ENCODE peak calls at places on chromosomes 3 and 15, in four cellular contexts. P is trophoblast cell, M is H1, E is H9. Y is an unnamed sample.
A peak's percentile ranks its signal among the peaks of the same experiment; 100 is the strongest.

GRCh38 chr3:149466192-149466591 is 8.3 kb upstream of the TM4SF4 start:
- DNase-seq in P (no peak), M (no peak), E (no peak), Y (no peak)

GRCh38 chr3:25781758-25782594 is 1.3 kb downstream of the NGLY1 start:
- DNase-seq in P (no peak), M (no peak), E (no peak), Y (no peak)

GRCh38 chr3:46672349-46672695 is 21.2 kb downstream of the ALS2CL start:
- DNase-seq in P (no peak), M (peak; percentile 32), E (peak; percentile 16), Y (no peak)

GRCh38 chr15:71496336-71496955 is 313.9 kb upstream of the NR2E3 start:
- DNase-seq in P (no peak), M (no peak), E (no peak), Y (no peak)

GRCh38 chr15:30990451-30991300 is 752 bp downstream of the MTMR10 start:
- DNase-seq in P (no peak), M (no peak), E (no peak), Y (no peak)

GRCh38 chr3:63814300-63814699 is 4.8 kb upstream of the C3orf49 start:
- DNase-seq in P (no peak), M (no peak), E (no peak), Y (no peak)

GRCh38 chr3:109806929-109807328 is 469.6 kb upstream of the DPPA4 start:
- DNase-seq in P (no peak), M (no peak), E (no peak), Y (no peak)

GRCh38 chr15:33048255-33048654 is 146.3 kb downstream of the FMN1 start:
- DNase-seq in P (no peak), M (no peak), E (no peak), Y (peak; percentile 36)

GRCh38 chr3:176814252-176814651 is 383.0 kb downstream of the TBL1XR1 start:
- DNase-seq in P (peak; percentile 44), M (peak; percentile 83), E (peak; percentile 91), Y (peak; percentile 68)

GRCh38 chr3:9732753-9733115 is 1.2 kb downstream of the BRPF1 start:
- DNase-seq in P (no peak), M (no peak), E (no peak), Y (no peak)

GRCh38 chr3:104133630-104134029 is 1233.1 kb upstream of the ALCAM start:
- DNase-seq in P (no peak), M (peak; percentile 52), E (peak; percentile 81), Y (no peak)

GRCh38 chr15:48049736-48050135 is 71.1 kb upstream of the SLC24A5 start:
- DNase-seq in P (no peak), M (no peak), E (no peak), Y (no peak)

GRCh38 chr3:134879991-134880390 is 84.9 kb downstream of the EPHB1 start:
- DNase-seq in P (no peak), M (no peak), E (no peak), Y (no peak)

GRCh38 chr15:96771035-96771434 is 440.5 kb downstream of the NR2F2 start:
- DNase-seq in P (no peak), M (no peak), E (no peak), Y (no peak)

GRCh38 chr3:31947671-31948091 is 33.4 kb downstream of the OSBPL10 start:
- DNase-seq in P (peak; percentile 69), M (no peak), E (no peak), Y (no peak)
- H2BK12ac ChIP-seq in P (no peak overlapping the region), M (peak overlapping the region; percentile 77), E (no peak overlapping the region), Y (no peak overlapping the region)

GRCh38 chr15:63374686-63375520 is 6.7 kb downstream of the CA12 start:
- DNase-seq in P (no peak), M (no peak), E (no peak), Y (no peak)
- H2BK12ac ChIP-seq in P (no peak overlapping the region), M (no peak overlapping the region), E (no peak overlapping the region), Y (no peak overlapping the region)

GRCh38 chr15:41775651-41776050 is 1.4 kb downstream of the MAPKBP1 start:
- DNase-seq in P (peak; percentile 73), M (no peak), E (no peak), Y (no peak)

GRCh38 chr15:41774062-41774872 is at the start of gene MAPKBP1:
- DNase-seq in P (peak; percentile 99), M (peak; percentile 97), E (peak; percentile 99), Y (peak; percentile 98)

GRCh38 chr15:41773729-41774061 is 589 bp upstream of the MAPKBP1 start:
- DNase-seq in P (no peak), M (no peak), E (no peak), Y (no peak)

GRCh38 chr15:41773332-41773728 is 954 bp upstream of the MAPKBP1 start:
- DNase-seq in P (no peak), M (no peak), E (no peak), Y (no peak)

DNA sequence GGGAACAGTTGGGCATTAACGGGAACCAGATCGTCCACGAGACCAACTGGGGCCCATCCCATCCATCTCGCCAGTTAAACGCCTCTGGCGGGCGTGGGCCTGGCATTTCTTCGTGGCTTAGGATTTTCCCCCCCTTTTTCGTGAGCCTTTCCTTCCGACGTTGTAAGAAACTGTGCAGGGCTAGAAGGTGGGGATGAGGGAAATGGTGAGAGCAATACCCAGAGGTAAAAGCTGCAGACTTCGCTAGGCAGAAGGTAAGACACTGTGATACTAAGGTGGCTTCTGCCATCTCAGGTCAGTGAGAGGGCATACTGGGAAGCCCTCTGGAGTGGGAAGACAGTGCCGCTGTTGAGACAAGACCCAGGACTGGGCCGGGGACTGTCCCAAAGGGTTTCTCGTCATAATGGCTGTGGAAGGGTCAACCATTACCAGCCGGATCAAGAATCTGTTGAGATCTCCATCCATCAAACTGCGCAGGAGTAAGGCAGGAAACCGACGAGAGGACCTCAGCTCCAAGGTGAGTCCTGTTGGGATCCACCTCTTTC is 661 bp downstream of the MAPKBP1 start:
- DNase-seq in P (no peak), M (no peak), E (no peak), Y (no peak)
- H2BK12ac ChIP-seq in P (peak overlapping the region; percentile 27), M (peak overlapping the region; percentile 20), E (no peak overlapping the region), Y (no peak overlapping the region)

DNA sequence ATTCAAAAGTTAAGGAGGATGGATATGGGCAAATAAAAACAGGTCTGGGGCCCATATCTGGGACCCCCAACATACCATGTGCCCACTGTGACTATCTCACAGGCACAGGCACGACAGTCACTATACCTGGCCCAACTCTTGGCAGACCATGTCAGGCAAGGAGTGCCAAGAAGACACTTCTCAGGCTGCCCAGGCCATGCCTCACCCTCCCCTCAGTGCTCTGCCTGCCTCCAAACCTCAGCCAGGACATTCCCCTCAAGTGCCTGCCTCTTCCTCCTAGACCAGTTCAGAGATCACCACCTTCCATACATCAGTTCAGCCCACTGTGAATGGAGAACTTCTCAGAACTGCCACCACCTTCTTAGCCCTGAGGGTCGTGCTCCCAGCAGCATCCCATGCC is 4.4 kb upstream of the SEMA7A start:
- DNase-seq in P (no peak), M (no peak), E (no peak), Y (no peak)
- H2BK12ac ChIP-seq in P (no peak overlapping the region), M (peak overlapping the region; percentile 70), E (no peak overlapping the region), Y (no peak overlapping the region)

DNA sequence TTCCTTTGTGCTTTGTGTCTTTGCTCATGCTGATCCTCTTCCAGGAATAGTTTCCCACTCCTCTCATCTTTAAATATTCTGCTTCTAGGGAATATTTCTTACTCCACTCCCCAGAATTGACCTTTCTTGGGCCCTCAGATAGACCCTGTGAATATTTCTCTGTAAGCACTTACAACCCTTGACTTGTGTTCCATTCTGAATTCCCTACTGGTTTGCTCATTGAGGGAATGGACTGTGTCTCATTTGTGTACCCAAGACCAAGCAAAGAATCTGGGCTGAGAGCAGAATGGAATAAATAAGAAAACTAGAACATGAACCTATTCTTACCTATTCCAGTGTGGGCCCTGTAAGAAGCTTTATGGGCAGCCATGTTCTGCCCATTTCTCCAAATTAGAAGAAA is 72.7 kb upstream of the TSPAN3 start:
- DNase-seq in P (no peak), M (no peak), E (no peak), Y (no peak)
- H2BK12ac ChIP-seq in P (no peak overlapping the region), M (no peak overlapping the region), E (no peak overlapping the region), Y (no peak overlapping the region)

GRCh38 chr3:37944243-37944955 is 46.2 kb upstream of the VILL start:
- DNase-seq in P (no peak), M (peak; percentile 30), E (no peak), Y (no peak)

GRCh38 chr3:37945803-37946530 is 44.6 kb upstream of the VILL start:
- DNase-seq in P (peak; percentile 85), M (peak; percentile 42), E (no peak), Y (no peak)

GRCh38 chr3:37946531-37946889 is 44.1 kb upstream of the VILL start:
- DNase-seq in P (no peak), M (no peak), E (no peak), Y (no peak)

GRCh38 chr3:37943631-37944242 is 46.8 kb upstream of the VILL start:
- DNase-seq in P (no peak), M (peak; percentile 29), E (no peak), Y (no peak)

DNA sequence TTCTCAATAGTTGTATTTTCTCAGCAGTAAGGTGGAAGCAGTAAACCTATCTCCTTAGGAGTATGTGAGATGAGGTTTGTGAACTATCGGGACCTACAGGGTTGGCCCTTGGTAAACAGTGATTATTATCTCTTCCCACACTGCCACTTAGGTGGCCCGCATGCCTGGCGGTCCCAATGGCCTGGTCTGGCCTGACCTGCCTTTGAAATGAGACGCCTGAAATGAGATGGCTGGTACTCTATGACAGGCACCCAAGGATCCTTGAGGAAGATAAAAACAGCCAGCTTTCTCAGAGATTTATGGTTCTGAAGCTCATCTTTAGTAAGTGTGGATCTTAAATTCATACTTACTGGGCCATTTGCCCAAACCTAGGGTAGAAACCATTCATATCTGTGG is 45.2 kb upstream of the VILL start:
- DNase-seq in P (peak; percentile 62), M (peak; percentile 37), E (no peak), Y (no peak)
- H2BK12ac ChIP-seq in P (peak overlapping the region; percentile 37), M (peak overlapping the region; percentile 31), E (no peak overlapping the region), Y (no peak overlapping the region)

GRCh38 chr15:39269352-39269751 is 311.5 kb upstream of the THBS1 start:
- DNase-seq in P (peak; percentile 46), M (no peak), E (no peak), Y (no peak)

GRCh38 chr15:39269821-39270220 is 311.1 kb upstream of the THBS1 start:
- DNase-seq in P (no peak), M (no peak), E (no peak), Y (no peak)

GRCh38 chr15:39272901-39273300 is 308.0 kb upstream of the THBS1 start:
- DNase-seq in P (no peak), M (no peak), E (no peak), Y (no peak)

GRCh38 chr15:39270976-39271375 is 309.9 kb upstream of the THBS1 start:
- DNase-seq in P (peak; percentile 5), M (no peak), E (no peak), Y (no peak)

DNA sequence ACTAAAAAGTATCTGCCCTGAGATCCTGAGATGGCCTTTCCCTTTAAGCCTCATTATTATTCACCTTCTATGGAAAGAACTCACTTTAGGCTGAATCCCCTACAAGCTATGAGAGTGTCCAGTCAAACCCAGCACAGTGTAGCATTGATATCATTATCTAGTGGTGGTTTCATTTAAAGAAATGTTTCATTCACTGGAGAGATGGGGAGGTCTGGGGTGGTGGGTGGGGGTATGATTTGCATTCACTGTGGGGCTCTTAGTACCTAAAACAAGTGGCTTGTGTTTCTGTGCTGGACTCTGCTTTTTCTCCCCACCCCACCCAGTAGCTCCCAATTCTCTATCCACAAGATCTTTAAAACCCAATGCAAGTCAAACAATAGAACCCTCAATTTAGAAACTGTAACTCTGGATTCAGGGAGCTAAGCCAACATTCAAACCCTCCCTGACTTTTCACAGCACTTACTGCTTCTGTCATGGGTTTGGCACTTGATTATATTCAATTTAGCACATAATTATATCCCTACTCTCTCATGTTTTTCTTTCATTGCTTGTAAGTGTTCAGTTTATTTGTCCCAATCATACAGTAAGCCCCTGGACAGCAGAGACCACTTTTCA is 310.6 kb upstream of the THBS1 start:
- DNase-seq in P (no peak), M (no peak), E (no peak), Y (no peak)
- H2BK12ac ChIP-seq in P (no peak overlapping the region), M (no peak overlapping the region), E (no peak overlapping the region), Y (no peak overlapping the region)

Y was measured in neuronal stem cell.